ENCODE peak calls at places on chromosomes 11 and 22, in four cellular contexts. One of them, this sample, is unnamed.

GRCh38 chr11:74282863-74283484 is 28.5 kb downstream of the P4HA3 start:
- DNase-seq in H1: no peak
- DNase-seq in GM12878: no peak
- DNase-seq in K562: no peak
- DNase-seq in this sample: no peak

GRCh38 chr11:34223021-34223813 is 117.8 kb downstream of the NAT10 start:
- DNase-seq in H1: no peak
- DNase-seq in GM12878: no peak
- DNase-seq in K562: no peak
- DNase-seq in this sample: no peak

GRCh38 chr11:135008001-135008405 is 596.0 kb upstream of the B3GAT1 start:
- DNase-seq in H1: no peak
- DNase-seq in GM12878: no peak
- DNase-seq in K562: no peak
- DNase-seq in this sample: no peak

GRCh38 chr22:18999416-18999815 is 63.3 kb upstream of the PRODH start:
- DNase-seq in H1: no peak
- DNase-seq in GM12878: no peak
- DNase-seq in K562: no peak
- DNase-seq in this sample: no peak

GRCh38 chr11:69398529-69399492 is 82.7 kb upstream of the LINC01488 start:
- DNase-seq in H1: no peak
- DNase-seq in GM12878: no peak
- DNase-seq in K562: no peak
- DNase-seq in this sample: no peak

GRCh38 chr11:126305699-126306098 is 1.8 kb downstream of the DCPS start:
- DNase-seq in H1: no peak
- DNase-seq in GM12878: peak
- DNase-seq in K562: no peak
- DNase-seq in this sample: no peak

GRCh38 chr22:27987557-27987956 is 68.5 kb upstream of the PITPNB start:
- DNase-seq in H1: no peak
- DNase-seq in GM12878: no peak
- DNase-seq in K562: no peak
- DNase-seq in this sample: no peak

GRCh38 chr22:43279867-43280519 is 63.2 kb downstream of the SCUBE1 start:
- DNase-seq in H1: no peak
- DNase-seq in GM12878: no peak
- DNase-seq in K562: no peak
- DNase-seq in this sample: no peak

GRCh38 chr11:17812286-17813187 is 78.0 kb downstream of the KCNC1 start:
- DNase-seq in H1: no peak
- DNase-seq in GM12878: no peak
- DNase-seq in K562: no peak
- DNase-seq in this sample: no peak

GRCh38 chr22:23199159-23199558 is 18.9 kb downstream of the BCR start:
- DNase-seq in H1: no peak
- DNase-seq in GM12878: no peak
- DNase-seq in K562: no peak
- DNase-seq in this sample: no peak

GRCh38 chr11:75394086-75394840 is 5.1 kb upstream of the RPS3 start:
- DNase-seq in H1: no peak
- DNase-seq in GM12878: no peak
- DNase-seq in K562: no peak
- DNase-seq in this sample: no peak

GRCh38 chr22:35064664-35065063 is 1.3 kb upstream of the ISX start:
- DNase-seq in H1: no peak
- DNase-seq in GM12878: peak
- DNase-seq in K562: peak
- DNase-seq in this sample: peak

GRCh38 chr11:113806403-113806802 is 26.8 kb downstream of the CLDN25 start:
- DNase-seq in H1: no peak
- DNase-seq in GM12878: no peak
- DNase-seq in K562: peak
- DNase-seq in this sample: peak

GRCh38 chr11:2890466-2891241 is 5.1 kb upstream of the CDKN1C start:
- DNase-seq in H1: no peak
- DNase-seq in GM12878: no peak
- DNase-seq in K562: peak
- DNase-seq in this sample: no peak

GRCh38 chr11:124074554-124074953 is 33.4 kb upstream of the OR10G7 start:
- DNase-seq in H1: no peak
- DNase-seq in GM12878: no peak
- DNase-seq in K562: no peak
- DNase-seq in this sample: no peak

GRCh38 chr11:19725379-19726079 is 12.9 kb downstream of the NAV2 start:
- DNase-seq in H1: no peak
- DNase-seq in GM12878: no peak
- DNase-seq in K562: no peak
- DNase-seq in this sample: no peak
- TF ChIP-seq BRCA1 in H1: no peak
- TF ChIP-seq BRCA1 in GM12878: no peak
- TF ChIP-seq BRCA1 in K562: no peak
- TF ChIP-seq BRCA1 in this sample: no peak

GRCh38 chr11:60345489-60345888 is 18.4 kb downstream of the MS4A6E start:
- DNase-seq in H1: peak
- DNase-seq in GM12878: no peak
- DNase-seq in K562: no peak
- DNase-seq in this sample: peak
- TF ChIP-seq BRCA1 in H1: no peak
- TF ChIP-seq BRCA1 in GM12878: no peak
- TF ChIP-seq BRCA1 in K562: no peak
- TF ChIP-seq BRCA1 in this sample: no peak

GRCh38 chr11:13135385-13136271 is 126.5 kb downstream of the RASSF10 start:
- DNase-seq in H1: no peak
- DNase-seq in GM12878: no peak
- DNase-seq in K562: no peak
- DNase-seq in this sample: peak
- TF ChIP-seq BRCA1 in H1: no peak
- TF ChIP-seq BRCA1 in GM12878: no peak
- TF ChIP-seq BRCA1 in K562: no peak
- TF ChIP-seq BRCA1 in this sample: no peak

GRCh38 chr11:72451836-72452376 is 17.6 kb upstream of the CLPB start:
- DNase-seq in H1: no peak
- DNase-seq in GM12878: no peak
- DNase-seq in K562: no peak
- DNase-seq in this sample: no peak

GRCh38 chr11:72445423-72445822 is 11.1 kb upstream of the CLPB start:
- DNase-seq in H1: no peak
- DNase-seq in GM12878: no peak
- DNase-seq in K562: no peak
- DNase-seq in this sample: no peak

GRCh38 chr11:72443016-72443415 is 8.7 kb upstream of the CLPB start:
- DNase-seq in H1: no peak
- DNase-seq in GM12878: no peak
- DNase-seq in K562: no peak
- DNase-seq in this sample: no peak

GRCh38 chr11:72441647-72442267 is 7.4 kb upstream of the CLPB start:
- DNase-seq in H1: no peak
- DNase-seq in GM12878: no peak
- DNase-seq in K562: no peak
- DNase-seq in this sample: no peak

DNA sequence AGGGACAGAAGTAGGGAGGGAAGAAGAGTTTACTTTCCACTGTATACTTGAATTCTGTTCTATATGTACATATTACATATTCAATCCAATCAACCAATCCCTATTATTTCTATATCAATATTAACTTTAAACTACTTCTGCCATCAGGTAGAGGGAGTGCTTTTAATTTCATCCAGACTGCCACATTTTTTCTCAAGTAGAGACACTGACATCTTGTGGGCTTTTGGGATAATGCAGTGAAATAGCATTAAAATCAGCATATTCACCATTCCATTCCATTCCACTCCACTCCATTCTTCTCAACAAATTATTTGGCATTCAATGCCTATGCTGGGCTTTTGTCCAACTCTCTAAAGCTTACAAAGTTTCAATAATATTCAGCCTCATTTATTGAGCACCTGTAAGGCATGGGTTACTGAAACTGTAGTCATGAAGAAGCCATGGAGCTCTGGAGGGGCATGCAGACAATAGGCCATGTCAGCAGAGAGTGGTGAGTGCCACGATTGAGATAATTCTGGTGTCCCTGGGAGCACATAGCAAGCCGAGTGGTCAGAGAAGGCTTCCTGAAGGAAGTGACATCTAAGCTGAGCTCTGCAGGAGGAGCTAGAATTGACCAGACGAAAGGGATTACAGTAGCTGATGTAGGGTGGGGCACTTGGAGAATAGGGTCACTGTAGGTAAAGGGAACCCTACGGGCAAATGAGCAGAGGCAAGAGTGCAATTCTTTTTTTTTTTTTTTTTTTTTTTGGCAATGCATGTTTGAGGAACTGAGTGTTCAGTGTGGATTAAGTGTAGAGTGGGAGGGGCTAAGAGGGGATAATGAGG is 12.8 kb upstream of the CLPB start:
- DNase-seq in H1: no peak
- DNase-seq in GM12878: no peak
- DNase-seq in K562: peak
- DNase-seq in this sample: peak
- TF ChIP-seq BRCA1 in H1: no peak
- TF ChIP-seq BRCA1 in GM12878: no peak
- TF ChIP-seq BRCA1 in K562: no peak
- TF ChIP-seq BRCA1 in this sample: no peak

GRCh38 chr22:37801946-37802309 is 5.8 kb upstream of the GCAT start:
- DNase-seq in H1: no peak
- DNase-seq in GM12878: no peak
- DNase-seq in K562: no peak
- DNase-seq in this sample: no peak
- TF ChIP-seq BRCA1 in H1: no peak
- TF ChIP-seq BRCA1 in GM12878: no peak
- TF ChIP-seq BRCA1 in K562: no peak
- TF ChIP-seq BRCA1 in this sample: no peak

GRCh38 chr11:97966901-97967300 is 1053.8 kb upstream of the CNTN5 start:
- DNase-seq in H1: no peak
- DNase-seq in GM12878: no peak
- DNase-seq in K562: no peak
- DNase-seq in this sample: no peak

GRCh38 chr11:97968071-97968470 is 1052.7 kb upstream of the CNTN5 start:
- DNase-seq in H1: no peak
- DNase-seq in GM12878: no peak
- DNase-seq in K562: no peak
- DNase-seq in this sample: no peak

GRCh38 chr11:97964332-97965004 is 1056.3 kb upstream of the CNTN5 start:
- DNase-seq in H1: no peak
- DNase-seq in GM12878: no peak
- DNase-seq in K562: peak
- DNase-seq in this sample: no peak

GRCh38 chr11:97963528-97964331 is 1057.0 kb upstream of the CNTN5 start:
- DNase-seq in H1: no peak
- DNase-seq in GM12878: no peak
- DNase-seq in K562: peak
- DNase-seq in this sample: no peak

GRCh38 chr11:97965849-97966646 is 1054.7 kb upstream of the CNTN5 start:
- DNase-seq in H1: no peak
- DNase-seq in GM12878: no peak
- DNase-seq in K562: no peak
- DNase-seq in this sample: no peak
- TF ChIP-seq BRCA1 in H1: no peak
- TF ChIP-seq BRCA1 in GM12878: no peak
- TF ChIP-seq BRCA1 in K562: no peak
- TF ChIP-seq BRCA1 in this sample: no peak

This sample was measured in HepG2.